ENCODE peak calls at places on chromosomes 16 and 17, in four cellular contexts. R, H, X and C are unnamed samples.

GRCh38 chr16:59113009-59113408 is 378.9 kb upstream of the GOT2 start:
- DNase-seq in R (no peak), H (no peak), X (no peak), C (no peak)

GRCh38 chr17:75267403-75268232 is 3.4 kb downstream of the MIF4GD start:
- DNase-seq in R (no peak), H (peak; percentile 39), X (peak; percentile 32), C (no peak)

GRCh38 chr17:48037036-48037881 is at the start of gene COPZ2:
- DNase-seq in R (peak; percentile 35), H (peak; percentile 90), X (peak; percentile 68), C (no peak)

GRCh38 chr17:75733471-75733870 is 12.2 kb downstream of the ITGB4 start:
- DNase-seq in R (no peak), H (no peak), X (no peak), C (no peak)

GRCh38 chr16:79597775-79598174 is 2.8 kb downstream of the MAF start:
- DNase-seq in R (no peak), H (no peak), X (no peak), C (no peak)

GRCh38 chr16:81469710-81470481 is 25.3 kb downstream of the CMIP start:
- DNase-seq in R (no peak), H (no peak), X (no peak), C (no peak)

GRCh38 chr16:17177242-17177967 is 293.4 kb downstream of the XYLT1 start:
- DNase-seq in R (no peak), H (no peak), X (no peak), C (no peak)

GRCh38 chr17:43467981-43468541 is 15.7 kb upstream of the DHX8 start:
- DNase-seq in R (no peak), H (no peak), X (peak; percentile 24), C (no peak)

GRCh38 chr16:85616608-85617311 is 3.6 kb downstream of the GSE1 start:
- DNase-seq in R (no peak), H (peak; percentile 80), X (peak; percentile 68), C (no peak)

GRCh38 chr16:533391-534088 is 6.0 kb downstream of the CAPN15 start:
- DNase-seq in R (no peak), H (no peak), X (peak; percentile 58), C (no peak)

GRCh38 chr17:59643159-59643857 is 23.6 kb downstream of the CLTC start:
- DNase-seq in R (no peak), H (no peak), X (no peak), C (no peak)

GRCh38 chr16:19709381-19710136 is 8.5 kb downstream of the KNOP1 start:
- DNase-seq in R (no peak), H (no peak), X (no peak), C (no peak)

GRCh38 chr16:78147846-78148535 is 48.5 kb downstream of the WWOX start:
- DNase-seq in R (no peak), H (no peak), X (no peak), C (no peak)

GRCh38 chr17:54046570-54046969 is 223.8 kb downstream of the KIF2B start:
- DNase-seq in R (no peak), H (no peak), X (no peak), C (no peak)

GRCh38 chr16:50570808-50571598 is 22.8 kb downstream of the NKD1 start:
- DNase-seq in R (no peak), H (no peak), X (no peak), C (no peak)

GRCh38 chr17:81940538-81941483 is 3.7 kb upstream of the PYCR1 start:
- DNase-seq in R (no peak), H (no peak), X (no peak), C (no peak)

GRCh38 chr16:15899538-15900100 is 11.2 kb upstream of the CEP20 start:
- DNase-seq in R (no peak), H (no peak), X (no peak), C (no peak)

GRCh38 chr16:56297684-56298083 is 106.4 kb downstream of the GNAO1 start:
- DNase-seq in R (no peak), H (no peak), X (no peak), C (no peak)

GRCh38 chr17:67441052-67441738 is 64.1 kb downstream of the PITPNC1 start:
- DNase-seq in R (peak; percentile 60), H (no peak), X (no peak), C (no peak)

GRCh38 chr16:74774223-74775139 is at the start of gene FA2H:
- DNase-seq in R (peak; percentile 24), H (peak; percentile 62), X (peak; percentile 96), C (no peak)

GRCh38 chr17:45868276-45868675 is 23.6 kb downstream of the SPPL2C start:
- DNase-seq in R (no peak), H (no peak), X (no peak), C (no peak)

GRCh38 chr16:1941924-1942809 is 832 bp downstream of the MSRB1 start:
- DNase-seq in R (no peak), H (no peak), X (no peak), C (no peak)

GRCh38 chr17:72931163-72931562 is 161.3 kb downstream of the SLC39A11 start:
- DNase-seq in R (no peak), H (no peak), X (no peak), C (no peak)

GRCh38 chr17:21297597-21297996 is 13.1 kb downstream of the MAP2K3 start:
- DNase-seq in R (no peak), H (peak; percentile 80), X (no peak), C (no peak)

GRCh38 chr17:65020284-65020683 is 36.3 kb downstream of the GNA13 start:
- DNase-seq in R (no peak), H (no peak), X (no peak), C (no peak)

GRCh38 chr17:50708050-50709000 is 611 bp upstream of the ANKRD40 start:
- DNase-seq in R (no peak), H (no peak), X (no peak), C (no peak)

GRCh38 chr16:89697616-89698331 is 3.7 kb downstream of the SPATA2L start:
- DNase-seq in R (no peak), H (peak; percentile 48), X (no peak), C (no peak)

GRCh38 chr16:53839150-53839549 is 135.2 kb downstream of the FTO start:
- DNase-seq in R (no peak), H (no peak), X (no peak), C (no peak)

GRCh38 chr17:34242553-34242952 is 12.5 kb upstream of the CCL2 start:
- DNase-seq in R (no peak), H (no peak), X (no peak), C (no peak)

GRCh38 chr17:75565618-75566017 is 22.0 kb upstream of the MYO15B start:
- DNase-seq in R (no peak), H (no peak), X (no peak), C (no peak)

GRCh38 chr17:37689317-37689716 is 46.1 kb upstream of the DDX52 start:
- DNase-seq in R (no peak), H (no peak), X (no peak), C (no peak)

GRCh38 chr16:79071424-79071823 is 529.1 kb downstream of the MAF start:
- DNase-seq in R (no peak), H (no peak), X (no peak), C (no peak)

GRCh38 chr17:44807817-44808155 is 22.3 kb downstream of the GJC1 start:
- DNase-seq in R (no peak), H (no peak), X (no peak), C (no peak)

GRCh38 chr16:53910990-53911389 is 207.0 kb downstream of the FTO start:
- DNase-seq in R (no peak), H (no peak), X (no peak), C (no peak)

GRCh38 chr16:65838001-65838400 is 528.5 kb upstream of the CDH5 start:
- DNase-seq in R (no peak), H (no peak), X (no peak), C (no peak)

GRCh38 chr16:1163567-1164055 is 10.7 kb downstream of the CACNA1H start:
- DNase-seq in R (no peak), H (no peak), X (no peak), C (no peak)

GRCh38 chr17:21500064-21500463 is 123.9 kb downstream of the KCNJ12 start:
- DNase-seq in R (no peak), H (no peak), X (no peak), C (peak; percentile 21)

GRCh38 chr17:45276031-45276430 is 14.1 kb upstream of the SPATA32 start:
- DNase-seq in R (no peak), H (peak; percentile 56), X (no peak), C (no peak)

GRCh38 chr17:8791910-8792270 is 7.3 kb downstream of the MFSD6L start:
- DNase-seq in R (no peak), H (no peak), X (no peak), C (no peak)